ENCODE peak calls at places on chromosomes 1 and 21, in five cellular contexts. B is Peyer's patch, Y is heart left ventricle, C is esophagus squamous epithelium, P is HepG2. L is an unnamed sample. For H3K27me3 and H3K4me1, the result is how much of the 10 kb centered on the place peaks cover.

GRCh38 chr1:13996334-13996733 is 296.3 kb downstream of the PRDM2 start:
- DNase-seq in B (no peak), Y (no peak), C (no peak), P (no peak), L (no peak)

GRCh38 chr1:182444497-182444896 is 5.4 kb upstream of the RGSL1 start:
- DNase-seq in B (no peak), Y (no peak), C (no peak), P (no peak), L (no peak)

GRCh38 chr21:37139902-37140301 is 66.8 kb downstream of the TTC3 start:
- DNase-seq in B (no peak), Y (no peak), C (no peak), P (no peak), L (no peak)

GRCh38 chr21:29072873-29073221 is 601 bp downstream of the CCT8 start:
- DNase-seq in B (no peak), Y (no peak), C (no peak), P (peak), L (no peak)

GRCh38 chr1:21552715-21553114 is 43.5 kb downstream of the ALPL start:
- DNase-seq in B (no peak), Y (no peak), C (no peak), P (no peak), L (no peak)

GRCh38 chr1:198696211-198696610 is 57.4 kb downstream of the PTPRC start:
- DNase-seq in B (no peak), Y (no peak), C (no peak), P (no peak), L (no peak)

GRCh38 chr1:237154173-237154572 is 112.2 kb downstream of the RYR2 start:
- DNase-seq in B (no peak), Y (no peak), C (no peak), P (no peak), L (no peak)

GRCh38 chr1:175254190-175254589 is 61.6 kb upstream of the KIAA0040 start:
- DNase-seq in B (no peak), Y (no peak), C (no peak), P (no peak), L (no peak)

GRCh38 chr21:39037807-39038405 is 145.3 kb downstream of the PSMG1 start:
- DNase-seq in B (no peak), Y (no peak), C (no peak), P (no peak), L (no peak)

GRCh38 chr1:196598902-196599301 is 9.3 kb downstream of the KCNT2 start:
- DNase-seq in B (no peak), Y (no peak), C (no peak), P (no peak), L (no peak)

GRCh38 chr1:179883739-179884138 is 1.7 kb downstream of the TOR1AIP1 start:
- DNase-seq in B (peak), Y (no peak), C (no peak), P (peak), L (no peak)

DNA sequence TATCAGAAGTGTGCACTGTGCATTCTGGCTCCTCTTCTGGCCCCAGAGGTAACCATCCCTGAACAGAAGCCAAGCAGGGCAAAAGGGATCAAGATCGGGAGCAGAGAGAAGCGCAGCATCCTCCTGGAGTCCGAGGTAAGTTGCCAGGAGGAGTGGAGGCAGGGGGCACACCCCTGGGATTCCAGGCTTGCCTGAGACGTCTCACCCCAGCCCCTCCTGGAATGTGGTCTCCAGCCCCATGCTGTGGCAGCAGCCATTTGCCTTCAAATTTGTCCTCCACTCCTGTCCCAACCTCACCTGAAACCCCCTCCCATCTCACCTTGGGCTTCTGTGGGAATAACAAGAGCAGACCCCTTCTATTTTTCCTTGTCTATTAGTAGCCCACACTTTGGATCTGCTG is 10.1 kb downstream of the LRRC71 start:
- DNase-seq in B (no peak), Y (no peak), C (no peak), P (no peak), L (no peak)
- H3K27me3 ChIP-seq in B (under half), Y (under half), C (under half), P (under half), L (under half)

DNA sequence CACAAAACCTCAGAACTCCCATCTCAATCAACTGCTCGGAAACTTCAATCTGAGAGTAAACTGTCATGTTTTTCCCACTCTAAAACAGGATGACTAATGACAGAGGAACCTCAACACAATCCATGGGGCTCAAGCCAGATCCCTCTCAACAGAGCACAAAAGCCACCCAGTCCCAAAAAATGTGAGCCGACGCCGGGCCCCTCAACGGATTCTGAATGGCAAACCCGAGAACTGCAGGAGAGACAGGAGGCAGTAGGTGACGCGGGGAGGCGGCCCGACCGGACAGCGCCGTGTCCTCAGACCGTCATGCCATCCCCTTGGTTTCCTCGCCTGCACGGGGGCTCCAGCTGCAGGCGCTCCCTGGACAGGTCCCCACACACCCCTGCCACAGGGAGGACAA is 53.4 kb downstream of the SSBP3 start:
- DNase-seq in B (no peak), Y (no peak), C (no peak), P (no peak), L (no peak)
- H3K4me1 ChIP-seq in B (under half), Y (under half), C (under half), P (half or more), L (under half)

DNA sequence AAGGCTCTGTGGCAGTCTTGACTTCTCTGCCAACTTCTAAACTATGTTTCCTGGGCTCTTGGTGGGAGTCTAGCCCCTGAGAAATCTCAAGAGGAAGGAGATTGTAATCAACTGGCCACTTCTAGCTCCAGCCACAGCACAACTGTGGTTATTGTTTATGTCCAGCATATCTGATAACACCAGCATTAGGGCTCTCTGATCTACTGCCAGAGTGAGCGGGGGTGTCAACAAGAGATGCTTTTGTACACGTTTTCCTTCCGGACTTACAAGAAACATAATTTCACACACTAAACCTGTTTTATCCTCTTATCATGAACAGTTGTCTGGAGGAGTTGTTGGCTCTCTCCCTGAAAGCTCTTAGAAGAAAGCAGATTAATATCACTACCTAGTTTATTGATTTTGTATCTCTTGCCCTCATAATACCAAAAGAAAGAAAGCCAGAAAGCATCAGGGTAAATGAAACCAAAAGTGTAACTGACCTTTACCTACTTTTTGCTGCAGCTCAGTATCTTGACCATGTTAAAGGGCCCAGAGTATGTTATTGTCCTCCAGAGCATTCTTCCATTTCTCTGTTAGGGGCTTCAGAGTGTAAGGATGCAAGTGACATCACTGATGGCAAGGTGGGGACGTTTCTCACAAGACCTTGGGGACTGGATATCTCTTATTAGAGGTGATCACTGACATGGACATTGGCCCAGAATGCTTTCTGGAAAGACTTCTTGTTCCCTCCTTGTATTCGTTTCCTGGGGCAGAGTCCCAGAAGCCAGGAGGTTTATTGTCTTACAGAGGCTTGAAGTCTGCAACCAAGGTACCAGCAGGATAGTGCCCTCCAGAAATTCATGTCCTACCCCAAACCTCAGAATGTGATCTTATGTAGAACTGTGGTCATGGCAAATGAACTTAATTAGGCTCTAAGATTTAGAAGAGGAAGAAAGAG is 9.6 kb upstream of the SH2D1B start:
- DNase-seq in B (no peak), Y (no peak), C (no peak), P (no peak), L (no peak)
- TF ChIP-seq POLR2A in B (no peak), Y (no peak), C (no peak), P (no peak), L (no peak)

GRCh38 chr1:18635070-18635577 is 4.5 kb downstream of the PAX7 start:
- DNase-seq in B (no peak), Y (no peak), C (no peak), P (no peak), L (no peak)

GRCh38 chr1:18632711-18633427 is 2.2 kb downstream of the PAX7 start:
- DNase-seq in B (no peak), Y (no peak), C (no peak), P (no peak), L (no peak)

GRCh38 chr1:18634276-18634675 is 3.6 kb downstream of the PAX7 start:
- DNase-seq in B (no peak), Y (no peak), C (no peak), P (no peak), L (no peak)

GRCh38 chr1:18632218-18632588 is 1.6 kb downstream of the PAX7 start:
- DNase-seq in B (no peak), Y (no peak), C (no peak), P (no peak), L (no peak)

GRCh38 chr1:18633428-18634155 is 2.9 kb downstream of the PAX7 start:
- DNase-seq in B (no peak), Y (no peak), C (no peak), P (no peak), L (no peak)
- H3K27me3 ChIP-seq in B (half or more), Y (half or more), C (under half), P (half or more), L (under half)

GRCh38 chr1:245390975-245391374 is 236.2 kb downstream of the KIF26B start:
- DNase-seq in B (no peak), Y (no peak), C (no peak), P (no peak), L (no peak)
- H3K4me1 ChIP-seq in B (under half), Y (under half), C (under half), P (under half), L (under half)

GRCh38 chr1:150577557-150578277 is 1.7 kb downstream of the MCL1 start:
- DNase-seq in B (no peak), Y (no peak), C (no peak), P (no peak), L (no peak)
- TF ChIP-seq POLR2A in B (no peak), Y (no peak), C (no peak), P (no peak), L (no peak)

DNA sequence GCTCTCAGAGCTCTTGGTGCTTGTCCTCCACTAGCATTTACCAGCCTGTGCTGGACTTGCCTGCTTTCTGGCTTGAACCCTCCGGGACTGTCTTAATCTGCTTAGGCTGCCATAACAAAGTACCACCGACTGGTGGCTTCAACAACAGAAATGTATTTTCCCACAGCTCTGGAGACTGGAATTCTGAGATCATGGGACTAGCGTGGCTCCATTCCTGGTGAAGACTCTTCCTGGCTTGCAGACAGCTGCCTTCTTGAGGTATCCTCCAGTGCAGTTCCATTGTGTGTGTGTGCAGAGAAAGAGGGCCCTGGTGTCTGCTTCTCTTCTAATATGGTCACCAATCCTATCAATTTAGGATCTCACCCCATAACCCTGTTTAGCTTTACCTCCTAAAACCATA is 22.0 kb upstream of the RCAN1 start:
- DNase-seq in B (no peak), Y (no peak), C (no peak), P (no peak), L (no peak)
- H3K27me3 ChIP-seq in B (under half), Y (under half), C (under half), P (under half), L (under half)

GRCh38 chr1:67777532-67777931 is 55.7 kb downstream of the GNG12 start:
- DNase-seq in B (no peak), Y (no peak), C (no peak), P (no peak), L (no peak)

GRCh38 chr1:67785847-67786753 is 47.2 kb downstream of the GNG12 start:
- DNase-seq in B (no peak), Y (no peak), C (no peak), P (no peak), L (no peak)

GRCh38 chr1:67784545-67785186 is 48.6 kb downstream of the GNG12 start:
- DNase-seq in B (no peak), Y (no peak), C (no peak), P (no peak), L (no peak)

GRCh38 chr1:67780637-67781036 is 52.6 kb downstream of the GNG12 start:
- DNase-seq in B (no peak), Y (no peak), C (no peak), P (no peak), L (no peak)
- H3K4me1 ChIP-seq in B (under half), Y (under half), C (under half), P (under half), L (under half)

DNA sequence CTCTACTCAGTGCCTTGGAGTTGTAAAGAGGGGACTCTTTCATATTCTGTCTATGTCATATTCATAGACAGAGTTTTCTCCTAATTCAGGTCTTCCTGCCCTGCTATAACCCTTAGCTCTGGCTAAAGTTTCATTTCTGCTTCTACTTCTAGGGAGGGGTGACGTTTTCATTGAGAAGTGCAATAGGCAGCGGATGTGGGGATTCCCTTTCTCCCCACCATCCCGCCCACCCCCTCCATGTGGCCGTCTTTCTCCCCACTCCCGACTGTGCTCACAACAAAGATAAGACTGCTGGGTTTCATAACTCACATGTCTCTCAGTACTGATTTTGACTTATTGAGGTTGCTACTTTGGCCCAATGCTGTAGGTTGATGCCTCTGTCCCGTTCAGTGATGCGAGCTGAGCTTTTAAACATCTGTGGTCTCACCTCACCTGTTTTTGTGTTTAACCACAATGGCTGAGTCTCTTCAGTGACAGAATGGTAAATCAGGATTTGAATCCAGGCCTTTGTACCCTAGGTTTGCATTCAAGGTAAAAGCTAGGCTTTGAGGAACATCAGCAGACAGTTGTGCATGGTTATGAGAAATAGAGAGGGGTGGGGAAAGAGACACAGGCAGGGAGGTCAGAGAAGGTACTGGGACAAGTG is 7.8 kb upstream of the KIF14 start:
- DNase-seq in B (peak), Y (no peak), C (no peak), P (no peak), L (no peak)
- TF ChIP-seq POLR2A in B (no peak), Y (no peak), C (no peak), P (no peak), L (no peak)

L was measured in body of pancreas.